ENCODE peak calls at places on chromosomes 3 and 15, in eight cellular contexts. One of them, this sample, is unnamed. For H3K9me3, the result is how much of the 10 kb centered on the place peaks cover.

GRCh38 chr15:38017721-38018120 is 83.3 kb downstream of the TMCO5A start:
- DNase-seq in mammary epithelial cell: no peak
- DNase-seq in HCT116: no peak
- DNase-seq in hepatocyte: no peak
- DNase-seq in IMR-90: no peak
- DNase-seq in PC-3: no peak
- DNase-seq in astrocyte: no peak
- DNase-seq in A549: no peak
- DNase-seq in this sample: no peak

GRCh38 chr3:112131111-112131510 is 1.9 kb downstream of the GCSAM start:
- DNase-seq in mammary epithelial cell: no peak
- DNase-seq in HCT116: no peak
- DNase-seq in hepatocyte: no peak
- DNase-seq in IMR-90: no peak
- DNase-seq in PC-3: no peak
- DNase-seq in astrocyte: no peak
- DNase-seq in A549: no peak
- DNase-seq in this sample: no peak

GRCh38 chr3:182959474-182960350 is 20.6 kb downstream of the DCUN1D1 start:
- DNase-seq in mammary epithelial cell: no peak
- DNase-seq in HCT116: no peak
- DNase-seq in hepatocyte: no peak
- DNase-seq in IMR-90: no peak
- DNase-seq in PC-3: no peak
- DNase-seq in astrocyte: no peak
- DNase-seq in A549: no peak
- DNase-seq in this sample: peak

GRCh38 chr3:190811775-190812480 is 50.6 kb downstream of the GMNC start:
- DNase-seq in mammary epithelial cell: peak
- DNase-seq in HCT116: peak
- DNase-seq in hepatocyte: peak
- DNase-seq in IMR-90: peak
- DNase-seq in PC-3: peak
- DNase-seq in astrocyte: peak
- DNase-seq in A549: peak
- DNase-seq in this sample: no peak

GRCh38 chr3:102471001-102471400 is 36.2 kb downstream of the ZPLD1 start:
- DNase-seq in mammary epithelial cell: no peak
- DNase-seq in HCT116: peak
- DNase-seq in hepatocyte: no peak
- DNase-seq in IMR-90: no peak
- DNase-seq in PC-3: peak
- DNase-seq in astrocyte: no peak
- DNase-seq in A549: no peak
- DNase-seq in this sample: peak

GRCh38 chr15:50148362-50148963 is 29.4 kb upstream of the ATP8B4 start:
- DNase-seq in mammary epithelial cell: peak
- DNase-seq in HCT116: peak
- DNase-seq in hepatocyte: peak
- DNase-seq in IMR-90: peak
- DNase-seq in PC-3: peak
- DNase-seq in astrocyte: peak
- DNase-seq in A549: no peak
- DNase-seq in this sample: no peak

GRCh38 chr15:81276967-81277366 is 47.0 kb downstream of the STARD5 start:
- DNase-seq in mammary epithelial cell: no peak
- DNase-seq in HCT116: no peak
- DNase-seq in hepatocyte: no peak
- DNase-seq in IMR-90: no peak
- DNase-seq in PC-3: no peak
- DNase-seq in astrocyte: no peak
- DNase-seq in A549: no peak
- DNase-seq in this sample: no peak

GRCh38 chr3:127908202-127908601 is 6.8 kb upstream of the KBTBD12 start:
- DNase-seq in mammary epithelial cell: no peak
- DNase-seq in HCT116: no peak
- DNase-seq in hepatocyte: no peak
- DNase-seq in IMR-90: no peak
- DNase-seq in PC-3: no peak
- DNase-seq in astrocyte: no peak
- DNase-seq in A549: no peak
- DNase-seq in this sample: no peak

GRCh38 chr15:88605507-88606436 is 15.4 kb upstream of the AEN start:
- DNase-seq in mammary epithelial cell: peak
- DNase-seq in HCT116: no peak
- DNase-seq in hepatocyte: peak
- DNase-seq in IMR-90: peak
- DNase-seq in PC-3: no peak
- DNase-seq in astrocyte: no peak
- DNase-seq in A549: no peak
- DNase-seq in this sample: peak

GRCh38 chr3:14991148-14991742 is 43.9 kb downstream of the NR2C2 start:
- DNase-seq in mammary epithelial cell: no peak
- DNase-seq in HCT116: no peak
- DNase-seq in hepatocyte: no peak
- DNase-seq in IMR-90: no peak
- DNase-seq in PC-3: no peak
- DNase-seq in astrocyte: no peak
- DNase-seq in A549: no peak
- DNase-seq in this sample: no peak

GRCh38 chr3:139868773-139869172 is 66.2 kb upstream of the CLSTN2 start:
- DNase-seq in mammary epithelial cell: no peak
- DNase-seq in HCT116: no peak
- DNase-seq in hepatocyte: no peak
- DNase-seq in IMR-90: no peak
- DNase-seq in PC-3: no peak
- DNase-seq in astrocyte: no peak
- DNase-seq in A549: no peak
- DNase-seq in this sample: no peak
- H3K4me2 ChIP-seq in mammary epithelial cell: no peak
- H3K4me2 ChIP-seq in HCT116: no peak
- H3K4me2 ChIP-seq in hepatocyte: no peak
- H3K4me2 ChIP-seq in IMR-90: no peak
- H3K4me2 ChIP-seq in PC-3: no peak
- H3K4me2 ChIP-seq in astrocyte: no peak
- H3K4me2 ChIP-seq in A549: no peak
- H3K4me2 ChIP-seq in this sample: no peak

DNA sequence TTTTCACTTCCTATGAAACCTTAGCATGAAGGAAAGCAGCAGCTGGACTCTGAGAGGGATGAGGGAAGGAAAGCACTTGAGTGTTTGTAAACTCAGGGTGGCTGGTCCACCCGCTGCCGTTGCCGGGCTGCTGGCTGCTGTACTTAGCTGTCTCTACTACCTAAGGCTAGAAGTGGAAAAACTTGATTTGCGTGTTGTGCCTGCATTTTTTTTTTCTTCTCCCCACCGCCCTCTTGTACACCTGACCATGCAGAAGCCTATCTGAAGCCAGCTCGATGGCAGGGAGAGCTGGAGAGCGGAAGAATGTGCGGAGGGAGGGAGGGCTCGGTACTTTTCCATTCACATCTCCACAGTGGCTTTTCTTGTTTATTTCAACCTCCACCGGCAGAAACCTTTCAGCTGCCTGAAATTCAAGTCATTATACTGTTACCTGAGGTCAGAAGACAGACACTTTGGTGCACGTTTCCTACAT is 4.8 kb upstream of the BCL6 start:
- DNase-seq in mammary epithelial cell: peak
- DNase-seq in HCT116: peak
- DNase-seq in hepatocyte: peak
- DNase-seq in IMR-90: peak
- DNase-seq in PC-3: peak
- DNase-seq in astrocyte: peak
- DNase-seq in A549: peak
- DNase-seq in this sample: no peak
- H3K4me3 ChIP-seq in mammary epithelial cell: peak
- H3K4me3 ChIP-seq in HCT116: peak
- H3K4me3 ChIP-seq in hepatocyte: peak
- H3K4me3 ChIP-seq in IMR-90: peak
- H3K4me3 ChIP-seq in PC-3: peak
- H3K4me3 ChIP-seq in astrocyte: no peak
- H3K4me3 ChIP-seq in A549: peak
- H3K4me3 ChIP-seq in this sample: peak

GRCh38 chr3:104575631-104576030 is 791.1 kb upstream of the ALCAM start:
- DNase-seq in mammary epithelial cell: no peak
- DNase-seq in HCT116: no peak
- DNase-seq in hepatocyte: no peak
- DNase-seq in IMR-90: no peak
- DNase-seq in PC-3: no peak
- DNase-seq in astrocyte: no peak
- DNase-seq in A549: no peak
- DNase-seq in this sample: no peak
- H3K9me3 ChIP-seq in mammary epithelial cell: under half
- H3K9me3 ChIP-seq in HCT116: under half
- H3K9me3 ChIP-seq in hepatocyte: under half
- H3K9me3 ChIP-seq in IMR-90: under half
- H3K9me3 ChIP-seq in PC-3: under half
- H3K9me3 ChIP-seq in astrocyte: under half
- H3K9me3 ChIP-seq in A549: under half
- H3K9me3 ChIP-seq in this sample: under half

GRCh38 chr15:70627734-70628541 is 135.4 kb downstream of the UACA start:
- DNase-seq in mammary epithelial cell: no peak
- DNase-seq in HCT116: no peak
- DNase-seq in hepatocyte: no peak
- DNase-seq in IMR-90: no peak
- DNase-seq in PC-3: no peak
- DNase-seq in astrocyte: peak
- DNase-seq in A549: no peak
- DNase-seq in this sample: no peak

GRCh38 chr15:70627322-70627721 is 136.0 kb downstream of the UACA start:
- DNase-seq in mammary epithelial cell: no peak
- DNase-seq in HCT116: no peak
- DNase-seq in hepatocyte: no peak
- DNase-seq in IMR-90: no peak
- DNase-seq in PC-3: no peak
- DNase-seq in astrocyte: no peak
- DNase-seq in A549: no peak
- DNase-seq in this sample: no peak

GRCh38 chr15:70628542-70628941 is 134.8 kb downstream of the UACA start:
- DNase-seq in mammary epithelial cell: no peak
- DNase-seq in HCT116: no peak
- DNase-seq in hepatocyte: no peak
- DNase-seq in IMR-90: no peak
- DNase-seq in PC-3: no peak
- DNase-seq in astrocyte: no peak
- DNase-seq in A549: no peak
- DNase-seq in this sample: no peak

GRCh38 chr15:70632079-70632850 is 131.1 kb downstream of the UACA start:
- DNase-seq in mammary epithelial cell: peak
- DNase-seq in HCT116: no peak
- DNase-seq in hepatocyte: peak
- DNase-seq in IMR-90: peak
- DNase-seq in PC-3: peak
- DNase-seq in astrocyte: peak
- DNase-seq in A549: no peak
- DNase-seq in this sample: no peak

DNA sequence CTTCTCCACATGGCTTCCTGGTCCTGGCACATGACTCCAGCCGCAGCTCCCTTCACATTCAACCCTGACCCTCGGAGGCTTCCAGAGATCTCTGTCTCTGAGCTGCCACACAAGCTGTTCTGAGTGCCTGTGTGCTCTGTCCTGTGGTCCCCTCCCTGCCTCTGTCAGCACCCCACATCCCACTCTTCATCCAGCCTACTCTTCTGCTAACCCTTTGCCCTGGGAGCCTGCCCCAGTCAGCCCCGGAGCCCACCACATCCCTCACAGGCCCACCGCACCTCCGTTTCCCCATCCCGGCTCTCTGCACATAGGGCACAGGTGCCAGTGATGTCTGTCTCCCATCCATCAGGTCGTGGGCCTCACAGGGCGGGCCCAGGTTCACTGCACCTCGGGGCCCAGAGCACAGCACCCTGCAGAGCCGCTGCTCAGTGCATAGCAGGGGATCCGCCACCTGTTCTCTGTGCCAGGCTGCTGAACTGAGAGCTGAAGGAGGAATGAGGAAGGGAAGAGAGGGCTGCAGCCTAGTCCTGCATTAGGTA is 133.6 kb downstream of the UACA start:
- DNase-seq in mammary epithelial cell: no peak
- DNase-seq in HCT116: no peak
- DNase-seq in hepatocyte: no peak
- DNase-seq in IMR-90: no peak
- DNase-seq in PC-3: no peak
- DNase-seq in astrocyte: no peak
- DNase-seq in A549: no peak
- DNase-seq in this sample: no peak
- H3K4me2 ChIP-seq in mammary epithelial cell: no peak
- H3K4me2 ChIP-seq in HCT116: no peak
- H3K4me2 ChIP-seq in hepatocyte: no peak
- H3K4me2 ChIP-seq in IMR-90: no peak
- H3K4me2 ChIP-seq in PC-3: no peak
- H3K4me2 ChIP-seq in astrocyte: no peak
- H3K4me2 ChIP-seq in A549: no peak
- H3K4me2 ChIP-seq in this sample: no peak

GRCh38 chr15:82646250-82647044 is 716 bp downstream of the CPEB1 start:
- DNase-seq in mammary epithelial cell: no peak
- DNase-seq in HCT116: no peak
- DNase-seq in hepatocyte: peak
- DNase-seq in IMR-90: no peak
- DNase-seq in PC-3: no peak
- DNase-seq in astrocyte: no peak
- DNase-seq in A549: no peak
- DNase-seq in this sample: no peak
- H3K4me3 ChIP-seq in mammary epithelial cell: no peak
- H3K4me3 ChIP-seq in HCT116: no peak
- H3K4me3 ChIP-seq in hepatocyte: no peak
- H3K4me3 ChIP-seq in IMR-90: no peak
- H3K4me3 ChIP-seq in PC-3: no peak
- H3K4me3 ChIP-seq in astrocyte: peak
- H3K4me3 ChIP-seq in A549: peak
- H3K4me3 ChIP-seq in this sample: no peak

DNA sequence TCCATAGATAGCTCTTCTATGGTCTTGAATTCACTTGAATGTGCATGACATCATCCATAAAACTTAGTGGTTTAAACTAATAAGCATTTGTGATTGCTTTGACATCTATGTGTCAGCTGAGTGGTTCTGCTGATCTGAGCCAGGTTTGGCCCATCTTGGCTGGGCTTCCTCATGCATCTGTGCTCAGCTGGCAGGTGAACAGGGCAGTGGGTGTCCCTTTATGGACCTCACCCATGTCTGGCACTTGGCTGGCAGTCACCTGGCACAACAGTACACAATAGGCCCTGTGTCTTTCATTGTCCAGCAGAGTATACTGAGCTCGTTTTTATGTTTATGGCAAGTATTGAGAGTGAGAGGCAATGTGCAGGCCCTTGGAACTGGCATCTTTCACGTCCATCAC is 73.7 kb upstream of the CNTN6 start:
- DNase-seq in mammary epithelial cell: no peak
- DNase-seq in HCT116: no peak
- DNase-seq in hepatocyte: no peak
- DNase-seq in IMR-90: no peak
- DNase-seq in PC-3: no peak
- DNase-seq in astrocyte: no peak
- DNase-seq in A549: no peak
- DNase-seq in this sample: no peak
- H3K9me3 ChIP-seq in mammary epithelial cell: under half
- H3K9me3 ChIP-seq in HCT116: under half
- H3K9me3 ChIP-seq in hepatocyte: under half
- H3K9me3 ChIP-seq in IMR-90: under half
- H3K9me3 ChIP-seq in PC-3: under half
- H3K9me3 ChIP-seq in astrocyte: under half
- H3K9me3 ChIP-seq in A549: under half
- H3K9me3 ChIP-seq in this sample: under half